ENCODE peak calls at places on chromosomes 4 and X, in seven cellular contexts. C, Q, L, P, M, F and Y are unnamed samples.
A peak's percentile ranks its signal among the peaks of the same experiment; 100 is the strongest.

GRCh38 chr4:22052076-22052475 is 103.5 kb upstream of the KCNIP4 start:
- ATAC-seq in L (no peak), Q (no peak), C (no peak), P (no peak), F (no peak), M (no peak), Y (no peak)

GRCh38 chr4:128220286-128221235 is 67.1 kb downstream of the PGRMC2 start:
- ATAC-seq in C (peak; percentile 39), F (peak; percentile 43), Q (no peak), M (peak; percentile 58), P (no peak), L (no peak), Y (no peak)

GRCh38 chr4:182828678-182829025 is 88.5 kb downstream of the DCTD start:
- ATAC-seq in M (no peak), P (no peak), F (peak; percentile 61), L (no peak), Q (no peak), C (no peak), Y (no peak)

GRCh38 chr4:187135878-187136277 is 412.2 kb upstream of the FAT1 start:
- ATAC-seq in F (no peak), M (no peak), L (no peak), Q (no peak), P (no peak), C (no peak), Y (no peak)

GRCh38 chrX:106707771-106708454 is 18.6 kb upstream of the RNF128 start:
- ATAC-seq in P (no peak), F (no peak), L (no peak), Q (no peak), M (no peak), C (no peak), Y (peak; percentile 93)

GRCh38 chr4:71004281-71004851 is 10.9 kb downstream of the DCK start:
- ATAC-seq in L (peak; percentile 63), F (peak; percentile 84), C (peak; percentile 81), P (no peak), M (no peak), Q (peak; percentile 74), Y (peak; percentile 19)

GRCh38 chrX:41906515-41907165 is 16.7 kb downstream of the CASK start:
- ATAC-seq in P (no peak), M (no peak), Q (no peak), F (no peak), L (no peak), C (no peak), Y (peak; percentile 76)

GRCh38 chr4:16875487-16875886 is 23.0 kb downstream of the LDB2 start:
- ATAC-seq in Q (no peak), P (no peak), F (peak; percentile 71), C (no peak), L (no peak), M (no peak), Y (no peak)

GRCh38 chrX:45851434-45851991 is 650.8 kb upstream of the DIPK2B start:
- ATAC-seq in C (peak; percentile 65), L (peak; percentile 74), P (peak; percentile 24), F (peak; percentile 75), Q (peak; percentile 59), M (peak; percentile 35), Y (peak; percentile 78)

GRCh38 chr4:174156239-174156826 is 127.1 kb downstream of the FBXO8 start:
- ATAC-seq in Q (no peak), F (peak; percentile 69), M (peak; percentile 70), L (peak; percentile 60), C (peak; percentile 45), P (no peak), Y (no peak)

GRCh38 chr4:64477127-64477526 is 67.9 kb upstream of the TECRL start:
- ATAC-seq in C (no peak), F (no peak), P (no peak), M (no peak), Q (no peak), L (no peak), Y (no peak)

GRCh38 chr4:132384709-132385108 is 764.4 kb upstream of the PCDH10 start:
- ATAC-seq in C (no peak), M (no peak), P (no peak), Q (no peak), F (no peak), L (no peak), Y (no peak)

GRCh38 chr4:148514581-148514980 is 72.4 kb upstream of the NR3C2 start:
- ATAC-seq in Q (no peak), M (no peak), F (no peak), L (no peak), P (no peak), C (no peak), Y (no peak)

GRCh38 chr4:88195666-88196365 is 37.4 kb upstream of the ABCG2 start:
- ATAC-seq in C (no peak), P (no peak), L (no peak), M (no peak), Q (no peak), F (peak; percentile 93), Y (peak; percentile 66)

GRCh38 chr4:153204247-153205027 is at the start of gene TRIM2:
- ATAC-seq in Q (no peak), M (peak; percentile 90), C (no peak), L (no peak), F (peak; percentile 65), P (peak; percentile 91), Y (no peak)

GRCh38 chr4:80709082-80709869 is 321.2 kb upstream of the BMP3 start:
- ATAC-seq in Q (peak; percentile 36), M (no peak), P (no peak), L (no peak), C (no peak), F (no peak), Y (no peak)

GRCh38 chr4:175054980-175055379 is 136.8 kb downstream of the ADAM29 start:
- ATAC-seq in P (no peak), M (no peak), C (no peak), Q (no peak), F (peak; percentile 99), L (no peak), Y (no peak)

GRCh38 chr4:94559351-94559806 is 107.6 kb downstream of the PDLIM5 start:
- ATAC-seq in F (no peak), P (no peak), L (no peak), C (no peak), M (no peak), Q (no peak), Y (no peak)

GRCh38 chrX:130851569-130851968 is 51.4 kb downstream of the ENOX2 start:
- ATAC-seq in M (no peak), Q (no peak), L (no peak), F (no peak), C (no peak), P (no peak), Y (peak; percentile 29)

GRCh38 chr4:47145630-47146029 is 114.3 kb downstream of the GABRB1 start:
- ATAC-seq in Q (no peak), L (peak; percentile 70), C (no peak), F (no peak), P (no peak), M (no peak), Y (peak; percentile 52)

GRCh38 chr4:123102897-123103489 is 180.6 kb upstream of the NUDT6 start:
- ATAC-seq in Q (no peak), F (peak; percentile 69), P (peak; percentile 73), C (peak; percentile 73), M (peak; percentile 68), L (peak; percentile 49), Y (no peak)

GRCh38 chr4:2666722-2667247 is 89.4 kb downstream of the TNIP2 start:
- ATAC-seq in C (peak; percentile 8), L (peak; percentile 25), Q (no peak), F (no peak), M (no peak), P (no peak), Y (peak; percentile 89)

GRCh38 chr4:189436207-189436606 is 504.5 kb upstream of the FRG1 start:
- ATAC-seq in M (no peak), Q (no peak), F (peak; percentile 43), L (no peak), C (no peak), P (no peak), Y (no peak)

GRCh38 chr4:47120783-47121182 is 89.4 kb downstream of the GABRB1 start:
- ATAC-seq in P (no peak), F (no peak), Q (no peak), M (no peak), L (no peak), C (no peak), Y (no peak)

GRCh38 chr4:14792702-14793227 is 209.5 kb upstream of the CPEB2 start:
- ATAC-seq in F (no peak), L (no peak), C (no peak), M (no peak), Q (no peak), P (no peak), Y (peak; percentile 41)

GRCh38 chr4:40409835-40410234 is 74.7 kb downstream of the CHRNA9 start:
- ATAC-seq in P (no peak), F (no peak), Q (no peak), M (no peak), C (no peak), L (no peak), Y (peak; percentile 46)